ENCODE peak calls at places on chromosomes 16 and 17, in nine cellular contexts. N, G, U, Y, A, O, I, M and D are unnamed samples.
A peak's percentile ranks its signal among the peaks of the same experiment; 100 is the strongest.

GRCh38 chr16:69861276-69862030 is 89.7 kb upstream of the CLEC18A start:
- DNase-seq in N (no peak), G (no peak), U (peak; percentile 50), Y (no peak), A (peak; percentile 13), O (no peak), I (no peak), M (no peak), D (no peak)

GRCh38 chr16:57791156-57791902 is 11.0 kb downstream of the KIFC3 start:
- DNase-seq in N (no peak), G (no peak), U (no peak), Y (no peak), A (peak; percentile 42), O (no peak), I (no peak), M (no peak), D (no peak)

GRCh38 chr17:49528966-49529365 is 33.9 kb downstream of the NGFR start:
- DNase-seq in N (no peak), G (no peak), U (no peak), Y (no peak), A (no peak), O (no peak), I (no peak), M (no peak), D (no peak)

GRCh38 chr16:70289229-70290098 is at the start of gene AARS1:
- DNase-seq in N (peak; percentile 84), G (peak; percentile 98), U (peak; percentile 92), Y (peak; percentile 96), A (peak; percentile 98), O (peak; percentile 75), I (peak; percentile 84), M (peak; percentile 91), D (peak; percentile 100)

GRCh38 chr17:36535669-36536081 is 888 bp downstream of the PIGW start:
- DNase-seq in N (no peak), G (no peak), U (no peak), Y (no peak), A (no peak), O (no peak), I (no peak), M (no peak), D (no peak)

GRCh38 chr17:973053-973452 is 6.5 kb downstream of the NXN start:
- DNase-seq in N (no peak), G (no peak), U (no peak), Y (no peak), A (no peak), O (no peak), I (no peak), M (no peak), D (no peak)

GRCh38 chr16:69762843-69763556 is 868 bp downstream of the WWP2 start:
- DNase-seq in N (no peak), G (no peak), U (no peak), Y (no peak), A (peak; percentile 41), O (no peak), I (no peak), M (no peak), D (peak; percentile 48)

GRCh38 chr16:87593710-87594258 is 8.5 kb upstream of the JPH3 start:
- DNase-seq in N (no peak), G (no peak), U (no peak), Y (no peak), A (peak; percentile 30), O (no peak), I (no peak), M (no peak), D (no peak)

GRCh38 chr16:24318670-24319069 is 62.5 kb downstream of the CACNG3 start:
- DNase-seq in N (no peak), G (no peak), U (no peak), Y (no peak), A (no peak), O (no peak), I (no peak), M (no peak), D (peak; percentile 7)

GRCh38 chr16:87125206-87126155 is 191.7 kb downstream of the C16orf95 start:
- DNase-seq in N (no peak), G (peak; percentile 36), U (no peak), Y (no peak), A (no peak), O (no peak), I (no peak), M (no peak), D (no peak)

GRCh38 chr16:81967358-81967757 is 43.9 kb downstream of the SDR42E1 start:
- DNase-seq in N (no peak), G (no peak), U (no peak), Y (no peak), A (peak; percentile 55), O (no peak), I (no peak), M (no peak), D (no peak)

GRCh38 chr16:4373909-4374742 is 2.5 kb downstream of the VASN start:
- DNase-seq in N (no peak), G (peak; percentile 42), U (peak; percentile 64), Y (no peak), A (no peak), O (no peak), I (no peak), M (no peak), D (no peak)

GRCh38 chr17:81470944-81471803 is 41.4 kb downstream of the ACTG1 start:
- DNase-seq in N (no peak), G (no peak), U (no peak), Y (no peak), A (no peak), O (no peak), I (no peak), M (no peak), D (no peak)

GRCh38 chr16:66508261-66508913 is 41.5 kb downstream of the TK2 start:
- DNase-seq in N (no peak), G (no peak), U (no peak), Y (no peak), A (no peak), O (no peak), I (no peak), M (no peak), D (peak; percentile 42)

GRCh38 chr17:47072881-47073280 is 93.8 kb upstream of the RPRML start:
- DNase-seq in N (no peak), G (peak; percentile 61), U (no peak), Y (no peak), A (peak; percentile 93), O (no peak), I (no peak), M (no peak), D (no peak)

GRCh38 chr17:1467258-1467657 is 11.2 kb upstream of the CRK start:
- DNase-seq in N (no peak), G (no peak), U (no peak), Y (no peak), A (no peak), O (no peak), I (no peak), M (no peak), D (no peak)